ENCODE peak calls at places on chromosomes 4 and X, in four cellular contexts. J is adrenal gland, T is neural progenitor cell, W is right lobe of liver. P is an unnamed sample.

GRCh38 chr4:73870260-73870659 is 1.1 kb downstream of the CXCL1 start:
- DNase-seq in J (no peak), T (no peak), W (no peak), P (peak; percentile 67)

GRCh38 chr4:184273166-184274147 is 55.8 kb upstream of the ENPP6 start:
- DNase-seq in J (peak; percentile 13), T (no peak), W (no peak), P (no peak)

GRCh38 chrX:2840961-2841360 is 12.2 kb downstream of the GYG2 start:
- DNase-seq in J (no peak), T (no peak), W (no peak), P (no peak)

GRCh38 chr4:125951275-125951887 is 636.6 kb downstream of the FAT4 start:
- DNase-seq in J (no peak), T (no peak), W (no peak), P (no peak)

GRCh38 chr4:22235798-22236197 is 280.1 kb downstream of the ADGRA3 start:
- DNase-seq in J (no peak), T (peak; percentile 11), W (no peak), P (no peak)

GRCh38 chr4:181078236-181078635 is 1165.0 kb upstream of the TENM3 start:
- DNase-seq in J (no peak), T (no peak), W (no peak), P (no peak)

GRCh38 chrX:47311857-47312774 is 58.3 kb upstream of the ZNF157 start:
- DNase-seq in J (no peak), T (peak; percentile 59), W (peak; percentile 31), P (peak; percentile 71)

GRCh38 chr4:173498023-173498422 is 32.0 kb downstream of the HAND2 start:
- DNase-seq in J (no peak), T (no peak), W (no peak), P (no peak)

GRCh38 chr4:148376151-148376550 is 66.1 kb downstream of the NR3C2 start:
- DNase-seq in J (peak; percentile 51), T (no peak), W (no peak), P (no peak)

GRCh38 chrX:77346859-77347258 is 100.3 kb upstream of the FGF16 start:
- DNase-seq in J (no peak), T (no peak), W (no peak), P (no peak)

GRCh38 chr4:76740866-76741662 is 156.9 kb downstream of the SOWAHB start:
- DNase-seq in J (no peak), T (no peak), W (no peak), P (peak; percentile 63)

GRCh38 chr4:76738081-76738931 is 159.6 kb downstream of the SOWAHB start:
- DNase-seq in J (peak; percentile 32), T (no peak), W (no peak), P (no peak)

GRCh38 chr4:76740192-76740591 is 157.8 kb downstream of the SOWAHB start:
- DNase-seq in J (no peak), T (no peak), W (no peak), P (no peak)

GRCh38 chr4:76744253-76744921 is 153.6 kb downstream of the SOWAHB start:
- DNase-seq in J (no peak), T (no peak), W (no peak), P (no peak)

DNA sequence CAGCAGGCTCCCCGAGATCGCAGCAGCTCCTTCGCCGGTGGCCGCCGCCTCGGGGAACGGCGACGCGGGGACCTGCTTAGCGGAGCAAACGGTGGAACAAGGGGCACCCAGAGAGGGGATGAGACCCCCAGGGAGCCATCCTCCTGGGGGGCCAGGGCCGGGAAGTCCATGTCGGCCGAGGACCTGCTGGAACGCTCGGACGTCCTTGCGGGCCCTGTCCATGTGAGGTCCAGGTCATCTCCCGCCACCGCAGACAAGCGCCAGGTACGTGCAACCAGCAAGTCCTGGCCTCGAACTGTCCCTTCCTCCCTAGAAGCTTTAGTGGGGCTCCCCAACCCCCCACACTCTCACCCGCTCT is 156.3 kb downstream of the SOWAHB start:
- DNase-seq in J (no peak), T (no peak), W (no peak), P (no peak)
- H3K4me1 ChIP-seq in J (peaks cover 3% of the 10 kb centered on the region), T (peaks cover 11% of the 10 kb centered on the region), W (no peaks in the 10 kb centered on the region), P (peaks cover 17% of the 10 kb centered on the region)

GRCh38 chr4:77819836-77820679 is 890 bp upstream of the CNOT6L start:
- DNase-seq in J (peak; percentile 95), T (peak; percentile 95), W (peak; percentile 96), P (peak; percentile 96)
- TF ChIP-seq CTCF in J (no peak), T (no peak), W (no peak), P (no peak)

GRCh38 chr4:41214158-41215146 is at the start of gene APBB2:
- DNase-seq in J (peak; percentile 93), T (peak; percentile 98), W (peak; percentile 95), P (peak; percentile 97)

GRCh38 chr4:41215969-41216293 is 1.6 kb upstream of the APBB2 start:
- DNase-seq in J (no peak), T (no peak), W (no peak), P (no peak)

GRCh38 chr4:41216294-41217019 is 2.1 kb upstream of the APBB2 start:
- DNase-seq in J (peak; percentile 73), T (peak; percentile 78), W (peak; percentile 82), P (peak; percentile 94)

GRCh38 chr4:41213563-41214157 is 682 bp downstream of the APBB2 start:
- DNase-seq in J (peak; percentile 43), T (no peak), W (peak; percentile 46), P (peak; percentile 74)

GRCh38 chr4:41215155-41215554 is 813 bp upstream of the APBB2 start:
- DNase-seq in J (no peak), T (no peak), W (no peak), P (no peak)
- H3K27ac ChIP-seq in J (no peak overlapping the region), T (no peak overlapping the region), W (peak overlapping the region; percentile 78), P (peak overlapping the region; percentile 92)

GRCh38 chr4:13436962-13437361 is 47.2 kb downstream of the RAB28 start:
- DNase-seq in J (no peak), T (no peak), W (no peak), P (no peak)

GRCh38 chr4:13430834-13431568 is 53.1 kb downstream of the RAB28 start:
- DNase-seq in J (no peak), T (no peak), W (no peak), P (no peak)

GRCh38 chr4:13427599-13428325 is 56.4 kb downstream of the RAB28 start:
- DNase-seq in J (no peak), T (no peak), W (no peak), P (no peak)

GRCh38 chr4:13432453-13432852 is 51.7 kb downstream of the RAB28 start:
- DNase-seq in J (no peak), T (no peak), W (no peak), P (no peak)
- H3K4me1 ChIP-seq in J (no peaks in the 10 kb centered on the region), T (peaks cover 26% of the 10 kb centered on the region), W (no peaks in the 10 kb centered on the region), P (peaks cover 10% of the 10 kb centered on the region)

GRCh38 chr4:91829531-91829930 is 474.2 kb upstream of the GRID2 start:
- DNase-seq in J (no peak), T (no peak), W (no peak), P (no peak)
- TF ChIP-seq CTCF in J (no peak), T (no peak), W (no peak), P (no peak)

DNA sequence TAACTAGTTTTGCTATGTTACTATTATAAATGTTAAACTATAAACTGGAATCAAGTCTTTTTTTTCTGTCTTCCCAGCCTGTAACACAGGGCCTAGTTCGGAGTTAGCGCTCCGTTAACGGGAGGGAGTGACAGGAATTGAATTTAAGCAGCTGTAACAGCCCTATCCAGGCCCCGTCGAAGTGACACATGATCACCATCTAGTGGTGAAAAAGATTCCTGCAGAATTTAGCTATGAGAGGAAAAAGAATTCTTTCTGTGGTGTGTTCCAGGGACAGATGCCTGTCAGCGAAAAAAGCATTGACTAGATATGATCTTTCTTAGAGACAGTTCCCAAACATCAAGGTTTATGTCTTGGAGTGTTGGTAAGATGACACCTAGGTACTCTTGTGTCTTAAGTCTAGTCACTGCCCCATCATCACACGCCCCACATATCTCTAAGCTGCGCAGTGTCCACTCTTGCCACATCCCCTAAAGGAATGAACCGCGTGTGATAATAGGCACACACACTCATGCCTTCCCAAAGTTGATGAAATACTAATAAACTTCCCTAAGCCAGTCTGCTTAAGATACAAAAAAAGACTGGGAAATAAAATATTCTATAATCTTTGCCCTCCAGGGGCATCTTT is 2.1 kb downstream of the GAB3 start:
- DNase-seq in J (peak; percentile 34), T (peak; percentile 60), W (no peak), P (no peak)
- H3K27ac ChIP-seq in J (no peak overlapping the region), T (no peak overlapping the region), W (no peak overlapping the region), P (no peak overlapping the region)